ENCODE peak calls at places on chromosome 14, in five cellular contexts. I is lower leg skin, C is cardiac fibroblast, N is GM12865, L is tibial nerve. U is an unnamed sample.

GRCh38 chr14:85380891-85381290 is 149.1 kb upstream of the FLRT2 start:
- DNase-seq in L (no peak), N (no peak), C (peak; percentile 13), I (no peak), U (no peak)

GRCh38 chr14:75044322-75044721 is 6.9 kb downstream of the MLH3 start:
- DNase-seq in C (peak; percentile 54), I (no peak), N (no peak), L (no peak), U (no peak)

GRCh38 chr14:35122696-35123387 is 490 bp downstream of the PRORP start:
- DNase-seq in N (no peak), I (no peak), L (no peak), C (peak; percentile 58), U (no peak)

GRCh38 chr14:37232907-37233481 is 35.3 kb downstream of the MIPOL1 start:
- DNase-seq in N (peak; percentile 8), C (peak; percentile 59), I (no peak), L (no peak), U (no peak)

GRCh38 chr14:30484976-30485375 is 74.0 kb upstream of the G2E3 start:
- DNase-seq in N (no peak), C (no peak), L (no peak), I (no peak), U (no peak)

GRCh38 chr14:79598339-79598738 is 613.0 kb downstream of the DIO2 start:
- DNase-seq in L (no peak), I (no peak), C (peak; percentile 71), N (no peak), U (no peak)

GRCh38 chr14:92867246-92867925 is 55.6 kb upstream of the CHGA start:
- DNase-seq in L (no peak), C (no peak), N (no peak), I (no peak), U (no peak)

GRCh38 chr14:99312106-99312505 is 40.1 kb upstream of the BCL11B start:
- DNase-seq in L (no peak), I (no peak), C (no peak), N (no peak), U (no peak)

GRCh38 chr14:100528962-100529560 is 58.2 kb downstream of the BEGAIN start:
- DNase-seq in I (no peak), N (no peak), L (no peak), C (no peak), U (no peak)

DNA sequence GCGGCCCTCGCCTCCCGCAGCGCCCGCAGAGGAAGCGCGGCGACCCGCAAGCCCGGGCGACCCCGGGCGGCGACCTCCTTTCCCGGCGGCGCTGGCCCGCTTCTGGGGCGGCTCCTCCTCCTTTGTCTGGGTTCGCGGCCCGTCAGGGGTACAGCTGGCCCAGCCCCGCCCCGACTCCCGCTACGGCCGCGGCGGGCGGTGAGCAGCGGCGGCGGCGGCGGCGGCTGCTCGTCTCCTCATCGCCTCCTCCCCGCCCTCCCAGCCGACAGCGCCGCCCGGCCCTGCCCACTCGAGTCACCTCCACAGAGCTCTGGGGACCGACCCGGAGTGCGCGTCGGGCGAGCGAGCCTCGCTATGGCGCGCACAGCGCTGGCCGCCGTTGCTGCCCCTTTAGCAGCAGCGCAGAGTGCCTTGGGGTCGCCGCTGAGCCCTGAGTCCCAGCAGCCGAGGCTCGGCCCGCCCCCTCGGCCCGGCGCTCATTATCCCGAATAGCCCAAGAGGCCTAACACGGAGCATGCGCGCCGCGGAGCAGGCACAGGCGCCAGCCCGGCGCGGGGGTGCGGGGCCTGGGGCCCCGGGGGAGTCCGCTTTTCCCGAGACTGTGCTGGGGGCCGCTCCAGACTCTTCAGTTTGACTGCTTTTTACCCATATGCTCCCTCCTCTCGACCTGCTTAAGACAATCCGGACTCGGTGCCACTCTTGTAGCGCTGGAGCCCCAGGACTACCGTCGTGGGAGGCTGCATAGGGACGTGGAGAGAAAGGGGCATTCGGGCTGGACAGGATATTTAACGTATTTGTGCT is at the start of gene SOS2:
- DNase-seq in L (peak; percentile 77), N (peak; percentile 89), I (peak; percentile 70), C (peak; percentile 87), U (peak; percentile 55)
- TF ChIP-seq CTCF in L (peak; percentile 6), N (no peak), I (no peak), C (no peak), U (no peak)

DNA sequence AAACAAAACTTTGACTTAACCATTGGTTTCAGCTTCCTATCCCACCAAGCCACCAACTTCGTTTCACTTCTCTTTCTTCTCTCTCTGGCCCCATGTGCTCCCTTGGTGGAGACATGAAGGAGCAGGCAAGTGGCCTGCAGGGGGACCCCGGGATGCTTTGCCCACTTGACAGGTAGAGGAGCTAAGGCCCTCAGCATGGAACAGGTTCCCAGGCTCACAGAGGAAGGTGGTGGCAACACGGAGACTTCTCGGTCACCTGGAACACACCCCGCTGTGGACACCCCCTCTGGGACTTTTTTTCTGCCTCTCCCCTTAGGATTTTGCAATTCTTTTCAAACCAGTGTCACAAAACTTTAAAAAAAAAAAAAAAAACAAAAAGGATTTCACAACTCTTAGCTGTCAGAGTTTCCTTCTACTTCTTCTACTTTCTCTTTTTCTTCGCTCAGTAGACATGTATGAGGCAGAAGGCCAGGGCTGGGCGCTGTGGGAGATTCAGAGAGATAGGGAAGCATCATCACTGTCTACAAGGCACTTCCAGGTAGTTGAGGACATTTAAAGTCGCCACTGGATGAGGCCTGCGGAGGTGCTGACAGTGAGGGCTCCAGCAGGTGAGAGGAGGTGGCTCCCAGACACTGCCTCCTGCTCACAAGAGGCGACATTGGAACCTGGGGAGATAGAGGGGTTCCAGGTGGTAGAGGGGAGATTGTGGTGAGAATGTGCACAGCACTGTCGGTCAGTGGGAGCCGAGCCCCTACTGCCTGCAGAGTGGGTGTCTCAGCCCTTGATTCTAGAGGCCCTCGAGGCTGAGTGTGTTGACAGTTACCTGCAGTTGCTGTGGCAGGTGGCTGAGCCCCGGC is 119.6 kb downstream of the GCH1 start:
- DNase-seq in N (peak; percentile 84), C (no peak), I (no peak), L (no peak), U (no peak)
- TF ChIP-seq CTCF in N (peak; percentile 59), C (peak; percentile 16), I (no peak), L (no peak), U (no peak)

GRCh38 chr14:70339039-70339438 is 20.4 kb downstream of the COX16 start:
- DNase-seq in N (no peak), I (no peak), L (no peak), C (no peak), U (no peak)
- TF ChIP-seq CTCF in N (no peak), I (no peak), L (no peak), C (no peak), U (no peak)

DNA sequence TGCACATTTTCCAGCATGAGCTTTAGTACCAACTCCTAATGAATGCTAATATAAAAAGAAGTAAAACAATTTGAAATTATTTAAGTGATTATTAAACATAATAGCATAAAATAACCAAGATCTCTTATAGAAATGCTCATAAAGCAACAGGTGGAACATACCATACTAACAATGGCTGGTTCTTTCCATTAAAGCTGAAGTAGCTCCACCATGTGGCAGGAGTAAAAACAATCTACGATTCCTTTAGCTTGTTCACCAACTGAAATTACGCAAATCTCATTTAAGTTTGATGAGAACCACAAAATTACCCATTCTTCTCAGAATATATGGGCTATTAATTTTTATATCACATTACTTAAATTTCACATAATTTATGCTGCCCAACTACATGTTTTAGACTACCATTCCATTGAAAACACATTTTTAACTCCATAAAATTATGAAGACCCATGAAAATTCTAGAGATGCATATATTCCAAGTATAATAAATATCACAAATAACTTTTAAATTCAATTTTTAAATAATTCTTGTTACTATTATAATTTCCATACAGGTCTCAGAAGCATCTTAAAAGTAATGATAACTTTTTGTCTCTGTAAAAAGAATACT is 213.6 kb downstream of the DAD1 start:
- DNase-seq in C (peak; percentile 69), L (no peak), N (peak; percentile 66), I (no peak), U (no peak)
- TF ChIP-seq CTCF in C (peak; percentile 58), L (peak; percentile 33), N (peak; percentile 57), I (no peak), U (no peak)

GRCh38 chr14:93892505-93892839 is 34.7 kb upstream of the FAM181A start:
- DNase-seq in N (no peak), I (no peak), L (no peak), C (no peak), U (no peak)
- TF ChIP-seq CTCF in N (no peak), I (no peak), L (no peak), C (no peak), U (no peak)

GRCh38 chr14:39416072-39416471 is 16.2 kb downstream of the FBXO33 start:
- DNase-seq in N (no peak), L (no peak), I (no peak), C (no peak), U (no peak)

GRCh38 chr14:39417014-39417413 is 15.2 kb downstream of the FBXO33 start:
- DNase-seq in N (no peak), C (peak; percentile 42), L (no peak), I (no peak), U (no peak)

GRCh38 chr14:39422243-39422642 is 10.0 kb downstream of the FBXO33 start:
- DNase-seq in N (no peak), C (no peak), I (no peak), L (no peak), U (no peak)

GRCh38 chr14:39423793-39424192 is 8.4 kb downstream of the FBXO33 start:
- DNase-seq in N (no peak), L (no peak), C (no peak), I (no peak), U (no peak)

GRCh38 chr14:39419272-39419671 is 13.0 kb downstream of the FBXO33 start:
- DNase-seq in C (no peak), L (no peak), N (no peak), I (no peak), U (no peak)
- TF ChIP-seq CTCF in C (no peak), L (no peak), N (no peak), I (no peak), U (no peak)

DNA sequence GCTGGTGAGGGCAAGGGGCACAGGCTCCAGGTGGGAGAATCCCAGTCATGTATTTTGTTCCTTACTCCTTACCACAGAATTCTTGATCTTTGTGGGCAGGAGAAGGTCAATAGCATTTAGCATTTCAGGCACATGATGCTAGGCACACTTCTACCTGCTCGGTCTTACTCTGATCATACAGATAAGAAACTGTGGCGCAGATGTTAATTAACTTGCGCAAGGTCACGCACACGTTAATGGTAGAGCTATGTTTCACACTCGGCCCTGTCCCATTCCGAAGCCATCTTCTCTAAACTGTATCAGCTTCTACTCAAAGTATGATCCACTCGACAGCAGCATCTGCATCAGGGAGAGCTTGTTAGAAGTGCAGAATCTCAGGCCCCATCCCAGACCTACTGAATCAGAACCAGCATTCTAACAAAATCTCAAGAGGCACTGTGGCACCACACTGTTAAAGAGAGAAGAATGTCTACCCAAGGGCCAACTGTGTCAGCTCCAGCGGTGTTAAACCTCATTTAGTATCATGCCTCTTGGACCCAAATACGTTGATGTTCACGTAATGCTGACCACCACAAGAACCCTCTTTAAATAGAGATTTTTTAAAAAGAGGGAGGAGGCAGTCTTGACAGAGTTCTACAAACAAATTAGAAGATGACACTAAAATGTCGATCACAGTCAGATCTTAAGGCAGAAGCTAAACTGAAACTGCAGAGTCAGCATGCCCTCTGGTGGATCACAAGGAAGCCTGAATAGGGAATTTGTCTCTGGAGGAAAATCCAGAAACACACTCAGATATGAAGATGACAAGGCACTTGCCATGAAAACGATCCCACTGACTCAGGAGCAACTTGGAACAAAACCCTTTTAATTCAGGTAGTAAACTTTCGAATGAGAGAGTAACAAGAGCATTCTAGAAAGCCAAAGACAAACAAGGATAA is 7.3 kb downstream of the STXBP6 start:
- DNase-seq in N (no peak), C (peak; percentile 75), L (no peak), I (no peak), U (no peak)
- TF ChIP-seq CTCF in N (no peak), C (peak; percentile 38), L (peak; percentile 9), I (no peak), U (no peak)

U was measured in omental fat pad.